ENCODE peak calls at places on chromosomes 12 and 14, in ten cellular contexts. I, Z, W, F, K, U, X, O, E and R are unnamed samples.

GRCh38 chr12:69074559-69075349 is 141.8 kb upstream of the CPM start:
- DNase-seq in I (no peak), Z (no peak), W (no peak), F (no peak), K (no peak), U (no peak), X (no peak), O (no peak), E (no peak), R (no peak)

GRCh38 chr14:53325176-53325806 is 172.2 kb upstream of the DDHD1 start:
- DNase-seq in I (no peak), Z (no peak), W (no peak), F (no peak), K (no peak), U (peak), X (peak), O (peak), E (no peak), R (no peak)

GRCh38 chr12:102323799-102324198 is 126.2 kb upstream of the PMCH start:
- DNase-seq in I (no peak), Z (no peak), W (no peak), F (no peak), K (no peak), U (no peak), X (no peak), O (no peak), E (no peak), R (no peak)

GRCh38 chr12:49296836-49297694 is 2.1 kb downstream of the PRPH start:
- DNase-seq in I (no peak), Z (no peak), W (peak), F (no peak), K (peak), U (no peak), X (peak), O (no peak), E (no peak), R (no peak)

GRCh38 chr14:23335623-23336022 is 14.4 kb downstream of the PABPN1 start:
- DNase-seq in I (no peak), Z (no peak), W (no peak), F (no peak), K (peak), U (no peak), X (no peak), O (no peak), E (no peak), R (no peak)

GRCh38 chr14:55624913-55625312 is 44.9 kb downstream of the KTN1 start:
- DNase-seq in I (no peak), Z (no peak), W (no peak), F (no peak), K (no peak), U (no peak), X (no peak), O (no peak), E (no peak), R (no peak)

GRCh38 chr12:1355396-1355795 is 239.0 kb downstream of the FBXL14 start:
- DNase-seq in I (no peak), Z (no peak), W (no peak), F (no peak), K (no peak), U (peak), X (no peak), O (no peak), E (no peak), R (no peak)

GRCh38 chr12:30926243-30927209 is at the start of gene TSPAN11:
- DNase-seq in I (peak), Z (no peak), W (peak), F (no peak), K (no peak), U (peak), X (no peak), O (peak), E (peak), R (peak)

GRCh38 chr12:108630481-108631207 is 3.0 kb downstream of the SELPLG start:
- DNase-seq in I (no peak), Z (no peak), W (peak), F (no peak), K (no peak), U (peak), X (peak), O (no peak), E (no peak), R (no peak)

GRCh38 chr12:47768323-47768811 is 4.7 kb upstream of the SLC48A1 start:
- DNase-seq in I (no peak), Z (no peak), W (peak), F (no peak), K (no peak), U (peak), X (peak), O (no peak), E (no peak), R (no peak)

GRCh38 chr14:89794096-89794495 is 160.4 kb downstream of the EFCAB11 start:
- DNase-seq in I (no peak), Z (no peak), W (no peak), F (no peak), K (peak), U (no peak), X (no peak), O (no peak), E (peak), R (no peak)

GRCh38 chr14:50056457-50056856 is 59.9 kb downstream of the VCPKMT start:
- DNase-seq in I (no peak), Z (no peak), W (no peak), F (no peak), K (no peak), U (no peak), X (no peak), O (no peak), E (no peak), R (no peak)

GRCh38 chr14:61620130-61620946 is 75.0 kb upstream of the HIF1A start:
- DNase-seq in I (no peak), Z (peak), W (peak), F (no peak), K (no peak), U (peak), X (peak), O (no peak), E (no peak), R (peak)

GRCh38 chr14:88989911-88990310 is 165.5 kb downstream of the TTC8 start:
- DNase-seq in I (no peak), Z (no peak), W (no peak), F (no peak), K (no peak), U (no peak), X (no peak), O (no peak), E (no peak), R (no peak)

GRCh38 chr12:14514154-14514842 is 53.4 kb downstream of the PLBD1 start:
- DNase-seq in I (no peak), Z (no peak), W (peak), F (no peak), K (peak), U (peak), X (peak), O (peak), E (no peak), R (peak)

GRCh38 chr14:102016420-102017090 is 52.2 kb downstream of the DYNC1H1 start:
- DNase-seq in I (no peak), Z (no peak), W (no peak), F (no peak), K (no peak), U (no peak), X (no peak), O (no peak), E (no peak), R (no peak)

GRCh38 chr14:68084256-68084655 is 264.7 kb downstream of the RAD51B start:
- DNase-seq in I (no peak), Z (no peak), W (no peak), F (no peak), K (no peak), U (peak), X (peak), O (peak), E (no peak), R (peak)

GRCh38 chr14:69013943-69014782 is 35.1 kb upstream of the ACTN1 start:
- DNase-seq in I (no peak), Z (no peak), W (no peak), F (no peak), K (peak), U (peak), X (peak), O (peak), E (peak), R (peak)

GRCh38 chr14:87148655-87149054 is 844.3 kb downstream of the GALC start:
- DNase-seq in I (no peak), Z (no peak), W (no peak), F (no peak), K (no peak), U (no peak), X (no peak), O (no peak), E (no peak), R (peak)

GRCh38 chr12:128795530-128796361 is 28.0 kb downstream of the SLC15A4 start:
- DNase-seq in I (no peak), Z (no peak), W (no peak), F (no peak), K (no peak), U (no peak), X (no peak), O (no peak), E (no peak), R (no peak)

GRCh38 chr14:59275668-59276067 is 87.2 kb downstream of the DAAM1 start:
- DNase-seq in I (no peak), Z (no peak), W (peak), F (no peak), K (no peak), U (peak), X (peak), O (no peak), E (no peak), R (peak)

GRCh38 chr12:132276720-132277373 is 52.5 kb downstream of the GALNT9 start:
- DNase-seq in I (no peak), Z (no peak), W (no peak), F (no peak), K (no peak), U (no peak), X (no peak), O (no peak), E (no peak), R (no peak)

GRCh38 chr12:48061943-48062719 is 43.7 kb downstream of the SENP1 start:
- DNase-seq in I (no peak), Z (no peak), W (no peak), F (no peak), K (no peak), U (no peak), X (peak), O (peak), E (no peak), R (no peak)

GRCh38 chr12:104715562-104716182 is 242.4 kb downstream of the SLC41A2 start:
- DNase-seq in I (no peak), Z (no peak), W (no peak), F (no peak), K (no peak), U (no peak), X (no peak), O (no peak), E (no peak), R (no peak)

GRCh38 chr12:88432536-88433462 is 147.5 kb downstream of the KITLG start:
- DNase-seq in I (no peak), Z (no peak), W (no peak), F (no peak), K (no peak), U (peak), X (peak), O (no peak), E (no peak), R (no peak)

GRCh38 chr12:11600199-11600598 is 49.3 kb upstream of the ETV6 start:
- DNase-seq in I (no peak), Z (no peak), W (no peak), F (no peak), K (no peak), U (no peak), X (no peak), O (no peak), E (no peak), R (no peak)

GRCh38 chr12:21413369-21414277 is 23.8 kb upstream of the PYROXD1 start:
- DNase-seq in I (no peak), Z (no peak), W (no peak), F (no peak), K (no peak), U (no peak), X (no peak), O (no peak), E (no peak), R (no peak)

GRCh38 chr12:113278631-113279030 is 56.3 kb downstream of the SLC8B1 start:
- DNase-seq in I (no peak), Z (no peak), W (no peak), F (no peak), K (no peak), U (no peak), X (no peak), O (no peak), E (no peak), R (no peak)

GRCh38 chr14:85154714-85155113 is 375.2 kb upstream of the FLRT2 start:
- DNase-seq in I (no peak), Z (no peak), W (no peak), F (no peak), K (no peak), U (no peak), X (no peak), O (no peak), E (no peak), R (no peak)

GRCh38 chr14:57275023-57275664 is 6.4 kb downstream of the AP5M1 start:
- DNase-seq in I (no peak), Z (no peak), W (no peak), F (no peak), K (no peak), U (peak), X (no peak), O (no peak), E (no peak), R (no peak)

GRCh38 chr14:71076472-71076871 is 169.2 kb downstream of the PCNX1 start:
- DNase-seq in I (no peak), Z (no peak), W (peak), F (no peak), K (no peak), U (no peak), X (no peak), O (no peak), E (no peak), R (no peak)

GRCh38 chr12:79997115-79997805 is 62.4 kb upstream of the PPP1R12A start:
- DNase-seq in I (no peak), Z (no peak), W (no peak), F (no peak), K (no peak), U (no peak), X (no peak), O (no peak), E (no peak), R (peak)

GRCh38 chr12:94074970-94075695 is 73.2 kb upstream of the PLXNC1 start:
- DNase-seq in I (no peak), Z (no peak), W (peak), F (no peak), K (peak), U (peak), X (peak), O (peak), E (peak), R (peak)

GRCh38 chr14:30709201-30709600 is 87.1 kb downstream of the SCFD1 start:
- DNase-seq in I (no peak), Z (no peak), W (no peak), F (no peak), K (no peak), U (no peak), X (no peak), O (no peak), E (no peak), R (no peak)

GRCh38 chr12:54682674-54683073 is 34.5 kb upstream of the DCD start:
- DNase-seq in I (no peak), Z (no peak), W (no peak), F (no peak), K (no peak), U (no peak), X (no peak), O (no peak), E (no peak), R (no peak)

GRCh38 chr12:54678131-54678530 is 30.0 kb upstream of the DCD start:
- DNase-seq in I (no peak), Z (no peak), W (no peak), F (no peak), K (no peak), U (no peak), X (no peak), O (no peak), E (no peak), R (no peak)

GRCh38 chr12:54684636-54685630 is 36.8 kb upstream of the DCD start:
- DNase-seq in I (no peak), Z (no peak), W (no peak), F (no peak), K (no peak), U (no peak), X (no peak), O (no peak), E (no peak), R (no peak)

GRCh38 chr12:54683388-54683787 is 35.2 kb upstream of the DCD start:
- DNase-seq in I (no peak), Z (no peak), W (no peak), F (no peak), K (no peak), U (no peak), X (no peak), O (no peak), E (no peak), R (no peak)

DNA sequence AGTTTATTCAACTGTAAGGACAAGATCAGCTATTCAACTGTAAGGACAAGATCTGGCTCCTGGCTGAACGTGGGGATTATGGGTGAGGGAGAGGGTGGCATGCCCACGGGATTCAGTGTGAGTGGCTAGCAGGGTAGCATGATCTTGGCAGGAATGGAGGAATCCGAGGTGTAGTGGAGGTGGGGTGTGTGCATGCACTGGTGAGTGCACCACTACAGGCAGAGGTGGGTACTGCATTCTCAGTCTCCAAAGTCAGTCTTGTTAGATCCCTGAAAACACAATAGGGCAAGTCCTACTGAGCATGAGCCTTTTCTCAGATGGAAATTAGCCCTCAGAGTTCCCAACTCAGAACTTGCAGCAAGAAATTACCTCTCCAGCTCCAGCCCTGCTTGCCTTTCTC is 32.2 kb upstream of the DCD start:
- DNase-seq in I (no peak), Z (no peak), W (peak), F (no peak), K (peak), U (peak), X (peak), O (no peak), E (no peak), R (no peak)
- TF ChIP-seq CTCF in I (peak), Z (no peak), W (peak), F (peak), K (peak), U (peak), X (peak), O (peak), E (peak), R (peak)

GRCh38 chr12:130956456-130957303 is 3.0 kb downstream of the ADGRD1 start:
- DNase-seq in I (no peak), Z (no peak), W (no peak), F (no peak), K (no peak), U (no peak), X (no peak), O (no peak), E (no peak), R (no peak)
- TF ChIP-seq CTCF in I (no peak), Z (no peak), W (no peak), F (no peak), K (no peak), U (no peak), X (no peak), O (no peak), E (no peak), R (no peak)

GRCh38 chr14:66610154-66610563 is 102.2 kb downstream of the GPHN start:
- DNase-seq in I (no peak), Z (no peak), W (no peak), F (no peak), K (no peak), U (peak), X (peak), O (no peak), E (no peak), R (no peak)
- TF ChIP-seq CTCF in I (peak), Z (no peak), W (no peak), F (no peak), K (no peak), U (peak), X (peak), O (peak), E (peak), R (peak)

GRCh38 chr14:22272408-22272807 is 316.6 kb downstream of the DAD1 start:
- DNase-seq in I (no peak), Z (no peak), W (no peak), F (no peak), K (no peak), U (no peak), X (no peak), O (no peak), E (no peak), R (no peak)
- TF ChIP-seq CTCF in I (no peak), Z (no peak), W (no peak), F (no peak), K (no peak), U (no peak), X (no peak), O (no peak), E (no peak), R (no peak)

DNA sequence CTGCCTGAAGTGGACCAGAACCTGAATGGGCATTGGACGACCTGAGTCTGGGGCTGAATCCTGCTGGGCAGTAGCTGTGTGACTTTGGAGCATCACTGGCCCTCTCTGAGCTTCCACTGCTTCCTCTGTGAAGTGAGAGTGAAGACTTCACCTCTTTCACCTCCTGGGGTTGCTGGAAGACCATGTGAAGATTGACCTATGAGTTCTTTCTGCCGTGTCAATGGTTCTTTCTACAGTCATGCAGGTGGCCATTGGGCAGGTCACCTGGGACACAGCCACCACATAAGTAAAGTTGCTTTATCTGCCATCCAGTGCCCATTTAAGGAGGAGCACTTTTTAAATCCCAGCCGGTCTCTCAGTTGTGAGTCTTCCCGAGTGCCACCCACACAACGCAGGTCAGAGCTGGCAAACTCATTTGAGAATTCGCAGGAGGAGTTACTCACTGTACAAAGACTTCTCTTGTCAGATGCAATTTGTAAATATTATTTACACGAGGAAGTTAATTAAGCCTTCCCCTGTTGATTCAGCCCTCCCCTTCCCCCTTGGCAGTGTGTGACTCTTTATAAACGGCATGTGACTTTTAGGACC is 74.8 kb upstream of the TCL1B start:
- DNase-seq in I (no peak), Z (no peak), W (no peak), F (no peak), K (no peak), U (no peak), X (no peak), O (no peak), E (no peak), R (no peak)
- TF ChIP-seq CTCF in I (no peak), Z (no peak), W (no peak), F (no peak), K (no peak), U (no peak), X (no peak), O (no peak), E (no peak), R (no peak)

DNA sequence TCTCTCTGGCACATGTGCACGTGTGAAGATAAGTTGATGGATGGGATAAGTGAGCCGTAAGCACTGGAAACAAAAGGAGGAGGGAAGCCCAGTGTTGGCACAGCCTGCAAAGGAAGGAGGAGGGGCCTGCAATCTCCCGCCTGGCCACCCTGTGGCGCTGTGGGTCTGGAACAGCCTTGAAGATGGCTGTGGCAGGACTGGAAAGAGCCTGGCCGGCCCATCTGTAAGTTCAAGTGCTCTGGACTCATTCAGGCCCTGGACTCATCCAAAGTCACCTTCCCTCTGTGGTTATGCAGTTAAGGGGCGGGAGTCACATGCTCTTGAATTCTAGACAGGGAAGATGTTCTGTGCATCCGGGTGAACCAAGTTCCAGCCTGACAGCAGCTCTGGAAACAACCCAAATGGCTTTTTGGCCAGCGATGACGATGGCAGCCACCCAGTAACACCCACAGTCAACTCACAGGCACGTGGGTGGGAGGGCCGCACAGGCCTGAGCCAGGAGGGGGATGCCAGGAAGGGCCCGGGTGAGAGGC is 50.4 kb downstream of the CHGA start:
- DNase-seq in I (peak), Z (peak), W (peak), F (peak), K (peak), U (peak), X (peak), O (peak), E (peak), R (peak)
- TF ChIP-seq CTCF in I (peak), Z (no peak), W (peak), F (peak), K (peak), U (peak), X (peak), O (peak), E (peak), R (peak)

DNA sequence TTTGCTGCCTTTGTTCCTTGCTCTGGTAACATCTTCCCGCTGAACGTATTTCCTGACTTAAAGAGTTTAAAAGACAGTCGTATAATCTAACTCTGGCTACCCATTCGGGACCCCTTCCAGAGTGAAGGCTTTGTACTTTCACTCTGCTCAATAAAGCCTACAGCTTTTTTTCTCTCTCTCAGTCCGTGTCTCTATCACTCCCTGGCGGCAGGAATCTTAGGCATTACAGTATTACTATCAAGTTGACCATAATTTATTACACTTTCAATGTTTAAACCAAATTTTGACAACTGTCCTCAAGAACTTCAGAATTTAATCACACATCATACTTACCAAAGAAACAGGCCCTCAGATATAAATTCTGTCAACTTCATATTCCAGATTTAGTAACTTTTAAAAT is 967.9 kb downstream of the FSCB start:
- DNase-seq in I (no peak), Z (no peak), W (peak), F (no peak), K (no peak), U (peak), X (peak), O (peak), E (no peak), R (peak)
- TF ChIP-seq CTCF in I (peak), Z (no peak), W (peak), F (no peak), K (peak), U (peak), X (peak), O (peak), E (peak), R (peak)